ENCODE peak calls at places on chromosomes 12 and 14, in five cellular contexts. R, U, T, Z and C are unnamed samples.

GRCh38 chr14:104427126-104427851 is 152.3 kb upstream of the C14orf180 start:
- DNase-seq in R (peak), U (no peak), T (no peak), Z (no peak), C (no peak)

GRCh38 chr14:99753225-99754140 is 39.7 kb upstream of the EML1 start:
- DNase-seq in R (no peak), U (no peak), T (peak), Z (no peak), C (no peak)

GRCh38 chr14:36905272-36906046 is 243.8 kb downstream of the PAX9 start:
- DNase-seq in R (no peak), U (no peak), T (no peak), Z (no peak), C (no peak)

GRCh38 chr12:93039930-93040329 is 110.8 kb upstream of the EEA1 start:
- DNase-seq in R (no peak), U (no peak), T (no peak), Z (no peak), C (no peak)

GRCh38 chr14:92473261-92473946 is 40.2 kb upstream of the RIN3 start:
- DNase-seq in R (peak), U (no peak), T (peak), Z (peak), C (peak)

GRCh38 chr12:31037921-31038320 is 35.7 kb upstream of the DDX11 start:
- DNase-seq in R (no peak), U (no peak), T (no peak), Z (no peak), C (no peak)

GRCh38 chr14:63394856-63395255 is 76.1 kb upstream of the GPHB5 start:
- DNase-seq in R (no peak), U (no peak), T (no peak), Z (no peak), C (peak)

GRCh38 chr12:54191550-54192022 is 2.8 kb upstream of the SMUG1 start:
- DNase-seq in R (peak), U (peak), T (peak), Z (peak), C (peak)

GRCh38 chr12:56084958-56085543 is 5.1 kb downstream of the ERBB3 start:
- DNase-seq in R (peak), U (no peak), T (peak), Z (no peak), C (peak)

GRCh38 chr14:39232554-39233415 is 930 bp upstream of the MIA2 start:
- DNase-seq in R (no peak), U (no peak), T (no peak), Z (peak), C (peak)

GRCh38 chr12:33825442-33825841 is 196.9 kb upstream of the ALG10 start:
- DNase-seq in R (no peak), U (no peak), T (no peak), Z (no peak), C (no peak)

GRCh38 chr12:101792046-101792931 is 38.5 kb downstream of the GNPTAB start:
- DNase-seq in R (no peak), U (no peak), T (no peak), Z (no peak), C (peak)

GRCh38 chr12:25648460-25648859 is 95.4 kb upstream of the LMNTD1 start:
- DNase-seq in R (no peak), U (no peak), T (peak), Z (peak), C (peak)

GRCh38 chr14:75831971-75832370 is 149.8 kb downstream of the TGFB3 start:
- DNase-seq in R (peak), U (peak), T (no peak), Z (peak), C (peak)

GRCh38 chr14:75833326-75834020 is 148.3 kb downstream of the TGFB3 start:
- DNase-seq in R (no peak), U (no peak), T (no peak), Z (no peak), C (no peak)

GRCh38 chr14:75835156-75836141 is 146.3 kb downstream of the TGFB3 start:
- DNase-seq in R (no peak), U (no peak), T (no peak), Z (no peak), C (no peak)

GRCh38 chr14:75831455-75831854 is 150.3 kb downstream of the TGFB3 start:
- DNase-seq in R (peak), U (no peak), T (no peak), Z (peak), C (peak)

GRCh38 chr14:75832621-75833297 is 149.0 kb downstream of the TGFB3 start:
- DNase-seq in R (peak), U (no peak), T (no peak), Z (peak), C (peak)
- TF ChIP-seq CTCF in R (no peak), U (no peak), T (no peak), Z (no peak), C (no peak)

GRCh38 chr14:72060917-72061316 is 128.7 kb downstream of the RGS6 start:
- DNase-seq in R (no peak), U (no peak), T (no peak), Z (no peak), C (no peak)
- H3K4me3 ChIP-seq in R (no peak), U (no peak), T (no peak), Z (no peak), C (no peak)

DNA sequence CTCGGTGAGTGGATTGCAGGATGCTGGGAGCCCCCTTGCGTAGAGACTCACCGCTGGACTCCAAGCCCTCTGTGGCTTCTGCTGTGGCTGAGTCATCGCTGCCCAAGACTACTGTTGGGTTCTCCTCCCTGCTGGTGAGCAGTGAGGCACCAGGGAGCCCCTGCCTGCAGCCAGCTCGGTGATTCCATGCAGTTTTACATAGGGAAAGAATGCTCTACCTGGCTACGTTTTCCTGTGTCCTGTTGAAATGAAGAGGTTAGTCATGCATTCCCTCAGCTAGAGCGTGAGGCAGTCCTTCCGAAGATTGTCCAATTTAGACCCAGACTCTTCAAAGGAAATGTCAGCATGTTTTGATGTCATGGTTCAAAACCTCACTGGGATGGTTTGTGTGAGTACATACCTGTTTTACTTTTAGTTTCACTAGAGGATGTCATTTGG is 28.2 kb downstream of the TRAF3 start:
- DNase-seq in R (no peak), U (no peak), T (peak), Z (peak), C (peak)
- TF ChIP-seq CTCF in R (no peak), U (no peak), T (no peak), Z (no peak), C (no peak)

DNA sequence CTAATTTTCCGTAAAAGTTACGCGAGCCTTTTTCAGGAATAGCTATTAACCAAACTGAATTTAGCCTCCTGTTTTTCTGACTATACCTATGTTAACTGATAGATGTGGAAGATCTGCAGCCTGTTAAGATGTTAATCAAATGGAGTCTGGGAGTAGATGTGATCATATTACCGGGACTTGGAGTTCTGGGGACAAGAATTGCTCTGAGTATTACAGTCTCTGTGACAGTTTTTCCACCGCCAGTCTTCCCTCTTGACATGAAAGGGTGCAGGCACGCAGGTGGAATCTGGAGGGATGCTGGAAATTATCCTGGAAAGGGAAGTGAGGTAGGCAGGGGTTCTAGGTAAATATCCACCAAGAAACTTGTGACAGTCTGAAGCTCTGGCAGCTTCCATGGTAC is 276.2 kb downstream of the EGLN3 start:
- DNase-seq in R (no peak), U (no peak), T (no peak), Z (no peak), C (no peak)
- H3K4me3 ChIP-seq in R (no peak), U (no peak), T (no peak), Z (no peak), C (no peak)

DNA sequence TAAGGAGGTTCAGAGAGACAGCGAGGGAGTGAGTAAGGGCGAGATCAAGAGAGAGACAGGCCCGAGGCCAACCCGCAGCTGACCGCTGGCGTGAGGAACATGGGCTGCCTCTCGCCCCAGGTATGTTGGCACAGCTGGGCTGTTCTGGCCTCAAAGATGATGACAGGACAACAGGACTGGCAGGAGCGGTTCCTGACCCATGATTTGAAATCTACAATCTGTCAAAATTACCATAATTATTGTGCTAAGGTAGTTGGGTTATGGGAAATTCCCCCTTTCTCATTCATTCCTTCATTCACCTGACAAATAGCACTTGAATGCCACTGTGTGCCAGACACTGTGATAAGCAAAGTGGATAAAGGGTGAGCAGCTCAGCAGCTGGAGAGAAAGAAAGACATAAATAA is 5.1 kb upstream of the ENDOU start:
- DNase-seq in R (peak), U (no peak), T (no peak), Z (no peak), C (peak)
- TF ChIP-seq CTCF in R (no peak), U (no peak), T (no peak), Z (no peak), C (no peak)